ENCODE peak calls at places on chromosomes 3 and 15, in ten cellular contexts. E is transverse colon, S is heart left ventricle, A is uterus, K is GM12878, M is left ventricle myocardium inferior, C is endothelial cell of umbilical vein, O is PC-9, J is ascending aorta, D is fibroblast of lung. L is an unnamed sample. For H3K27me3 and H3K4me1, the result is how much of the 10 kb centered on the place peaks cover.

GRCh38 chr3:138113309-138113708 is 2.1 kb downstream of the DZIP1L start:
- DNase-seq in C (no peak), M (no peak), A (no peak), D (no peak), S (no peak), J (no peak), K (no peak), E (no peak), O (no peak), L (no peak)

GRCh38 chr3:56125358-56126005 is 342.8 kb downstream of the ERC2 start:
- DNase-seq in O (peak), K (no peak), C (peak), S (peak), A (peak), E (no peak), J (no peak), D (peak), M (peak), L (peak)

GRCh38 chr3:37580237-37580636 is 281.4 kb upstream of the CTDSPL start:
- DNase-seq in D (no peak), S (peak), K (no peak), C (no peak), J (no peak), O (no peak), M (peak), A (peak), E (peak), L (no peak)

GRCh38 chr3:66053783-66054094 is 15.0 kb upstream of the MAGI1 start:
- DNase-seq in S (no peak), A (no peak), K (no peak), C (no peak), M (no peak), E (no peak), O (peak), D (no peak), J (no peak), L (no peak)

GRCh38 chr15:101167791-101168462 is 83.9 kb downstream of the CHSY1 start:
- DNase-seq in M (peak), K (no peak), A (peak), D (peak), S (peak), J (peak), E (peak), O (peak), C (peak), L (peak)

GRCh38 chr15:47358876-47359275 is 358.4 kb upstream of the SEMA6D start:
- DNase-seq in K (no peak), S (no peak), D (no peak), A (no peak), J (no peak), M (no peak), E (no peak), O (no peak), C (no peak), L (peak)

GRCh38 chr3:25448750-25449684 is 21.0 kb downstream of the RARB start:
- DNase-seq in K (no peak), D (peak), A (peak), C (peak), E (peak), J (no peak), S (peak), O (no peak), M (peak), L (no peak)

GRCh38 chr3:46700772-46701171 is 420 bp upstream of the TMIE start:
- DNase-seq in C (no peak), A (peak), K (no peak), J (no peak), E (no peak), D (no peak), M (peak), O (no peak), S (peak), L (no peak)

GRCh38 chr15:80179025-80179759 is 26.4 kb downstream of the FAH start:
- DNase-seq in K (no peak), S (no peak), A (no peak), M (no peak), J (no peak), E (no peak), O (peak), D (peak), C (peak), L (peak)

GRCh38 chr15:80779658-80780415 is 667 bp downstream of the CEMIP start:
- DNase-seq in E (peak), C (peak), D (peak), J (no peak), O (peak), M (no peak), S (no peak), A (no peak), K (no peak), L (peak)

DNA sequence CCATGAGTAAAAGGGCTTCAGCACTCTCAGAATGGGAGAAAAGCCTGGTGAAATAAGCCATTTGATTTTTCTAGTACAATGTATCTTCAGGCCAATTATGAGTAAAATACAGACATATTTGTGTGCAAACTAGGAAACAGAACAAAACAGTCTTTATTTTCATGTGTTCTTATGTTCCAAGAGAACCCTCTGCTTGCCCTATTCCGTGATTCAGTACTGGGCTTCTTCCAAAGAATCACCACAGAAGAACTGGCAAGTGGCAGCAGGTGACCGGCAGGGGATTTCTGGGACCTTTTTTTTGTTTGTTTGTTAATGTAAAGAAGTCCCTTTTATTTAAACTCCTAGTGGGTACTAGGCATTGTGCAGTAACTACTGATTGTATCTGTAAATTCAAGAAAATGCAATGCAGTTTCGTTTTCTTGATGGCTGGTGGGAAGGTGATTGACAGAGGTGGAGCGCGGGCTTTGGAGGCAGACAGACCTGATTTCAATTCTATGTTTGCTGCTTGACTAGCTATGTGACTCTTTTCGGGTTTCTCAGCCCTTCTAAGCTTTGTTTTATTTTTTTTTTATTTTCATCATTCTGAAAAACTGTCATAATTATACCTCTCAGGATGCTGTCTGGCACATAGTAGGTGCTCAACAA is 82.4 kb downstream of the PEX5L start:
- DNase-seq in O (no peak), J (no peak), A (no peak), E (no peak), M (no peak), S (no peak), K (no peak), C (no peak), D (no peak), L (no peak)
- H3K27me3 ChIP-seq in O (under half), J (under half), A (under half), E (under half), M (under half), S (under half), K (under half), C (under half), D (under half), L (under half)

DNA sequence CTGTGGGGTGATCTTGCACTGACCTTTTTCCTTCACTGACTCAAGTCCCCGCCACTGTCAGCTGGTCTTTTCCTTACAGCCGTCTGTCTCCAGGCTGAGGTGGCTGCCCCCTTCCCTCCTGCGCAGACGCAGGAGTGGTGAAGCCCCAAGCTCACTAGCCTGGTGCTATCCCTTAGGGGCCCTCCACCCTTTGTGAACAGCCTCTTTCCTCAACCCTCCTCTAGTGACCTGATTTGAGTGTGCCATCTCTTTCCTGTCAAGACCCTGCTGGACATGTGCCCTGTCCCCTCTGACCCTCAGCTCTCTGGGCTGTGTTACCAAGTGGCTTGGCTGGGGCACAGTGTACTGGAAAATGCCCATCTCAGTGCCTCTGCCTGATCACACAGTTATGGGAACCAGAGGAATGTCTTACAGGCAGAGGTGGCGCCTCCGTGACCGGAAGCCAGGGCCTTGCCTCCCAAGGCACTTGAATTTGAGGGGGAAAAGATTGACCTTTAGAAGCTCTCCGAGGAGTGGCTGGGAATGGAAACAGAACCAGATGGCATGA is 8.7 kb downstream of the KBTBD13 start:
- DNase-seq in M (no peak), A (no peak), J (no peak), S (no peak), D (no peak), E (no peak), O (no peak), C (no peak), K (no peak), L (no peak)
- H3K4me1 ChIP-seq in M (half or more), A (under half), J (half or more), S (under half), D (under half), E (under half), O (under half), C (under half), K (under half), L (under half)

DNA sequence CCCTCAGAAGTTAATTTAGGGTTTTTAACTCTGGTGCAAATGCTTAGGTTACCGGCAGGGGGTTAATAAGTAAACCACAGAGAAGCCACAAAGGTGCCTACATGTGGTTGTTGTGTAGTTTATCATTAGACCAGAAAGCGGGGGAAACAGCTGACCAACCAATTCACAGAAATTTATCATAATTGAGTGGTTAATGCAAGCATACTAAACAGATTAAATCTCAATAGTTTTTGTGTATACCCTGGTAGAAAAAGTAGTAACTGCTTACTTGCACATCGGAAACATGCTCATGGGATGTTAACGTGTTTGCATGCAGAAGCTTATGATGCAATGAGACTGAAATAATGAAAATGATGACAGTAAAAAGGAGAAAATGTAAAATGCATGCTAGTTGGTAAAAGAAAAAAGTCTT is 316.0 kb downstream of the PTPRG start:
- DNase-seq in A (no peak), M (no peak), C (no peak), S (no peak), D (peak), J (no peak), O (no peak), E (no peak), K (peak), L (no peak)
- TF ChIP-seq CTCF in A (no peak), M (no peak), C (no peak), S (no peak), D (peak), J (no peak), O (no peak), E (no peak), K (no peak), L (peak)

DNA sequence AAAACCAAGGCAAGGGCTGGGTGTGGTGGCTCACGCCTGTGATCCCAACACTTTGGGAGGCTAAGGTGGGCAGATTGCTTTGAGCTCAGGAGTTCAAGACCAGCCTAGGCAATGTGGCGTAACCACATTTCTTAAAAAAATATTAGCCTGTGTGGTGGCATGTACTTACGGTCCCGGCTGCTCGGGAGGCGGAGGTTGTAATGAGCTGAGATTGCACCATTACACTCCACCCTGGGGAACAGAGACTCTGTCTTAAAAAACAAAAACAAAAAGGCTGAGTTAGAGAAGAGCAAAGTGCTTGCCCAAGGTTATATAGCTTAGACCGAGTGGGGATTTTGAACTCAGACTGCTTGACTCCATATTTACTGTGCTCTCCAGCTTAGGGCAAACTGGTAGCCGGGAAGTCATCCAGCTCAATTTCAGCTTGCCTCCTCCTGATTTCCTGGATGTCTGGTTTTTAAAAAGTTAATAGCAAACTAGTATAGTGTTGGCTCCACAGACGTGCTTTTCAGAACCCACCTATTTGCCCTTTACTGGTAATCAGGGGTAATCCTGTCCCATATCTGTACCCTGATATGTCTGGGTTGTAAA is 138.9 kb downstream of the CACNA1D start:
- DNase-seq in C (no peak), S (no peak), D (no peak), A (no peak), J (no peak), M (no peak), K (no peak), E (no peak), O (no peak), L (no peak)
- H3K27me3 ChIP-seq in C (under half), S (under half), D (under half), A (under half), J (under half), M (under half), K (under half), E (under half), O (under half), L (under half)

DNA sequence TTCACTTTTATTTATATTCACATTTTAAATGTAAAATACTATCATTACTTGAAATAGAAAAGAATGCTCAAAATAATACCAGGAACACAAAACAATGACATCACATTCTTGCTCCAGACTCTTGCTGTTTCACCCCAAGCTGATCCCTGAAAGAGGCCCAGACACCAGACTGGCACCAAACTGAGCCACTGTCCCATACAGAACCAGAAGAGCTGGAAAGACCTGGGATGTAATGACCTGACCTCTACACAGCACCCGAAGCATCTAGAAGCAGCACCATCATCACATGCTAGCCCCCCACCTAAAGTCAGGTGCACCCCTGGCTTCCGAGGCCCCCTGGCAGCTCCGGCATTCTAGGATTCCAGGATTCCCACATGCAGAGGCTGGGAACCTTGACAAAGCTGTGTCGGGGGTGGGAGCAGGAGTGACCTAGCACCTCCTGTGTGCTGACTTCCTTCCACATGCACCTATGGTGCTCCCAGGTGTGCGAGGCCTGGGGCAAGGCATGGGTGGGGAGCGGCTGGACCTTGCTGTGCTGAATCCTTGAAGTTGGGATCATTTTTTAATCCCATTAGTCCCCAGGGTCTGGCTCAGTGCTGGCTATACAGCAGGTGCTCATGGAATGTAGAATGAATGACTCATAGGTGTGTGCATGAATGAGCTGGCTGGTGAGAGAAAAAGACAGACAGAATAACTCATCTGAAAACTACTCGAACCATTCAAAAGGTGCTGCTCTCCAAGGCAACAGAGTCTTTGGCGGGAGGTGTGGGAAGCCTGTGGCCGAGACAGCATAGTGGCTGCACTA is 144.7 kb upstream of the IQSEC1 start:
- DNase-seq in S (no peak), E (no peak), O (peak), C (no peak), K (no peak), D (no peak), A (no peak), M (no peak), J (no peak), L (peak)
- H3K4me1 ChIP-seq in S (under half), E (under half), O (half or more), C (under half), K (under half), D (under half), A (under half), M (under half), J (under half), L (under half)

L was measured in foreskin keratinocyte.